ENCODE peak calls at places on chromosome 11, in six cellular contexts. S, Q, O, H, F and Y are unnamed samples.
A peak's percentile ranks its signal among the peaks of the same experiment; 100 is the strongest.

GRCh38 chr11:29019960-29020683 is 911.9 kb downstream of the METTL15 start:
- DNase-seq in Q (peak; percentile 27), H (no peak), O (no peak), F (no peak), S (no peak), Y (no peak)

GRCh38 chr11:1198766-1199688 is 23.8 kb upstream of the MUC5B start:
- DNase-seq in S (peak; percentile 6), O (peak; percentile 65), Q (no peak), F (no peak), H (no peak), Y (no peak)

GRCh38 chr11:100676901-100677300 is 10.2 kb upstream of the ARHGAP42 start:
- DNase-seq in F (no peak), S (no peak), Q (no peak), H (no peak), O (no peak), Y (no peak)

GRCh38 chr11:86383314-86383713 is 8.6 kb downstream of the CCDC81 start:
- DNase-seq in O (no peak), Q (no peak), H (no peak), S (no peak), F (no peak), Y (no peak)

GRCh38 chr11:129995163-129995562 is 7.5 kb downstream of the PRDM10 start:
- DNase-seq in F (no peak), H (no peak), S (no peak), O (no peak), Q (no peak), Y (no peak)

GRCh38 chr11:36456136-36456535 is 53.9 kb downstream of the TRAF6 start:
- DNase-seq in O (no peak), H (no peak), S (no peak), Q (no peak), F (no peak), Y (no peak)

GRCh38 chr11:6489338-6489737 is 7.7 kb upstream of the DNHD1 start:
- DNase-seq in Q (no peak), O (no peak), F (no peak), H (no peak), S (no peak), Y (peak; percentile 79)

GRCh38 chr11:74470526-74470925 is 3.2 kb upstream of the KCNE3 start:
- DNase-seq in F (no peak), Q (no peak), H (no peak), S (no peak), O (no peak), Y (no peak)

GRCh38 chr11:104891135-104891534 is 7.1 kb downstream of the CASP12 start:
- DNase-seq in F (no peak), S (no peak), H (no peak), Q (no peak), O (no peak), Y (no peak)

GRCh38 chr11:23540101-23540561 is 679.9 kb upstream of the CCDC179 start:
- DNase-seq in S (no peak), F (no peak), H (no peak), O (no peak), Q (peak; percentile 12), Y (peak; percentile 63)

GRCh38 chr11:74849525-74850391 is 99.1 kb downstream of the XRRA1 start:
- DNase-seq in Q (no peak), F (no peak), H (no peak), O (no peak), S (no peak), Y (no peak)

GRCh38 chr11:122681731-122682130 is 26.2 kb downstream of the UBASH3B start:
- DNase-seq in Q (no peak), H (no peak), F (no peak), O (no peak), S (no peak), Y (no peak)

GRCh38 chr11:116605543-116605942 is 167.2 kb downstream of the BUD13 start:
- DNase-seq in S (no peak), Q (peak; percentile 1), F (peak; percentile 27), H (peak; percentile 41), O (no peak), Y (peak; percentile 38)

GRCh38 chr11:19766810-19767209 is 54.2 kb downstream of the NAV2 start:
- DNase-seq in Q (no peak), F (no peak), O (no peak), H (no peak), S (no peak), Y (no peak)

GRCh38 chr11:12276356-12276755 is 101.0 kb upstream of the PARVA start:
- DNase-seq in H (peak; percentile 65), F (no peak), Q (no peak), S (no peak), O (no peak), Y (no peak)

GRCh38 chr11:128501576-128502549 is 85.5 kb downstream of the ETS1 start:
- DNase-seq in F (no peak), S (no peak), H (no peak), O (no peak), Q (no peak), Y (no peak)

GRCh38 chr11:44246726-44247125 is 63.2 kb downstream of the ALX4 start:
- DNase-seq in Q (no peak), H (no peak), O (no peak), S (no peak), F (no peak), Y (no peak)

GRCh38 chr11:117876341-117877119 is at the start of gene FXYD6:
- DNase-seq in S (no peak), Q (no peak), H (peak; percentile 76), O (peak; percentile 74), F (no peak), Y (no peak)

GRCh38 chr11:125268611-125269010 is 104.1 kb downstream of the PKNOX2 start:
- DNase-seq in S (no peak), F (no peak), H (no peak), Q (no peak), O (peak; percentile 41), Y (no peak)

GRCh38 chr11:78203184-78203583 is 14.5 kb downstream of the USP35 start:
- DNase-seq in S (no peak), O (no peak), F (no peak), Q (no peak), H (no peak), Y (peak; percentile 58)

GRCh38 chr11:65415499-65416340 is 6.9 kb upstream of the NEAT1 start:
- DNase-seq in H (peak; percentile 73), Q (no peak), S (peak; percentile 21), F (no peak), O (peak; percentile 66), Y (no peak)

GRCh38 chr11:72326151-72326842 is 82.3 kb upstream of the PHOX2A start:
- DNase-seq in S (no peak), F (peak; percentile 30), O (no peak), Q (no peak), H (no peak), Y (no peak)

GRCh38 chr11:111520565-111520964 is 6.0 kb downstream of the HOATZ start:
- DNase-seq in Q (no peak), F (no peak), O (no peak), S (no peak), H (no peak), Y (no peak)

DNA sequence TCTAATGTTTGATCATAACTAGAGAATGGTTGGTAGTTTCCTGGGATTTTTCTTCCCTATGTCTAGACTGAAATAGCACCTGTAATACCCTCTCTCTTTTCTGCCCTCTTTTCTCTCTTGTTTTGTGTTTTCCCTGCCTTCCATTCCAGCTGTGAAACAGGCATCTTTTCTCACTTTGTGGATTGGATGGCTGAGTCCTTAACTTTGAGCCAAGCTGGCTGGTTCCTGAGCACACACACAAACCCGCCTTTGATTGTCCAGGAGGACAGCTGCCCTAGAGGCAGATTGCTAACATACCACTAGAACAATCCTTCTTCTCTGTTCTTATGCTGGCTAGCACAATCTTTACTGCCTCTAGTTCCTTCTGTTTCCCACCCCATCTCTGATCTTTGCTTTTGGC is 17.7 kb downstream of the CTNND1 start:
- DNase-seq in O (no peak), S (no peak), H (no peak), F (no peak), Q (no peak), Y (no peak)
- H3K4me3 ChIP-seq in O (peak overlapping the region; percentile 14), S (no peak overlapping the region), H (peak overlapping the region; percentile 54), F (no peak overlapping the region), Q (no peak overlapping the region), Y (no peak overlapping the region)

DNA sequence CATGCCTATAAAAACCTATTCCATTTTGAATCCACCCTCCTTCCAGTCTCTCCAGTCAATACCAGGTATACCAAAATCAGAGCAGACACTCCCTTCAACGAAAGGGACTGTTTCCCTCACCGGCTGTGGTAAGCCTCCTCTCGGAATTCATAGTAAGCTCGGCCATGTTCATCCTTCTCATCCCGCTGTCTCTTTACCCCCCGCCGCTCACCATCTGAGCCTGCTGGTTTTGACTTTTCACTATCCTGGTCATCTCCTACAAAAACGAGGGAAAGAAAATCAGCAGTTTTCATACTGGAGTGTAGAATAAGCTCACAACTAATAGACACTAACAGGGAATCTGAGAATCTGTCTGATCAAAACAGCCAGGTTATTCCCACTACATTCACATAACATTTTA is 3.1 kb downstream of the HNRNPUL2 start:
- DNase-seq in H (no peak), F (no peak), S (no peak), Q (no peak), O (no peak), Y (no peak)
- H3K4me3 ChIP-seq in H (peak overlapping the region; percentile 79), F (no peak overlapping the region), S (peak overlapping the region; percentile 9), Q (peak overlapping the region; percentile 84), O (peak overlapping the region; percentile 77), Y (peak overlapping the region; percentile 36)

GRCh38 chr11:132451942-132452601 is 1080.2 kb downstream of the OPCML start:
- DNase-seq in O (no peak), F (no peak), S (no peak), Q (peak; percentile 77), H (no peak), Y (no peak)

GRCh38 chr11:132452616-132453015 is 1079.7 kb downstream of the OPCML start:
- DNase-seq in S (no peak), F (no peak), H (no peak), O (no peak), Q (no peak), Y (no peak)

GRCh38 chr11:132450631-132451030 is 1080.2 kb downstream of the NTM start:
- DNase-seq in S (no peak), H (no peak), Q (no peak), F (no peak), O (no peak), Y (no peak)

GRCh38 chr11:132456735-132457328 is 1075.5 kb downstream of the OPCML start:
- DNase-seq in H (no peak), F (no peak), Q (no peak), S (no peak), O (no peak), Y (no peak)

DNA sequence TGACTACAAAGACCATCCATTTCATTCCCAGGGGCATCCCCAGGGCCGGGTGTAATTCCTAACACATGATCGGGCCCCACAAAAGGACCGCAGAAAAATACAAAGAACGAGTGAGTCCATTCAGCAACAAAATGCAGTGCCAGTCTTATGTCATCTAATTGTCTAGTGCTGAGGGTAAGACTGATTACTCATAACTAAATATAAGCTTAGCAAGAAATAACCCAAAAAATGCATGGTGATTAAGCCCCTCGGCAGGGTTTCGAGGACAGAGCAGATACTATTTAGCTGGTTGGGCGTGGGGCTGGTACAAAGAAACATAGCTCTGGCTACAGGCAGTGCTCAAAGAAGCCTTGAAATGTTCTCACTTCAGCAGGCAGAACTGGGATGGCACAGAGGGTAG is 1078.9 kb downstream of the OPCML start:
- DNase-seq in Q (no peak), H (no peak), S (no peak), O (no peak), F (no peak), Y (no peak)
- H3K4me3 ChIP-seq in Q (no peak overlapping the region), H (no peak overlapping the region), S (no peak overlapping the region), O (no peak overlapping the region), F (no peak overlapping the region), Y (no peak overlapping the region)

GRCh38 chr11:83034673-83035014 is 37.1 kb downstream of the RAB30 start:
- DNase-seq in F (no peak), O (no peak), Q (no peak), S (no peak), H (no peak), Y (peak; percentile 76)
- H3K4me3 ChIP-seq in F (no peak overlapping the region), O (no peak overlapping the region), Q (no peak overlapping the region), S (no peak overlapping the region), H (peak overlapping the region; percentile 50), Y (no peak overlapping the region)